ENCODE peak calls at places on chromosomes 12 and 14, in four cellular contexts. G is fibroblast of lung, Z is coronary artery, I is Peyer's patch. T is an unnamed sample.

GRCh38 chr14:49405291-49405690 is 180.9 kb downstream of the RPS29 start:
- DNase-seq in G (peak), Z (no peak), I (no peak), T (peak)

GRCh38 chr12:62292761-62293446 is 32.7 kb downstream of the USP15 start:
- DNase-seq in G (no peak), Z (no peak), I (no peak), T (no peak)

GRCh38 chr14:57982802-57983201 is 116.9 kb upstream of the SLC35F4 start:
- DNase-seq in G (no peak), Z (no peak), I (no peak), T (no peak)

GRCh38 chr12:106245767-106246166 is 2.1 kb downstream of the CKAP4 start:
- DNase-seq in G (peak), Z (peak), I (peak), T (peak)

GRCh38 chr12:53759261-53759660 is 7.5 kb upstream of the CISTR start:
- DNase-seq in G (no peak), Z (no peak), I (no peak), T (no peak)

GRCh38 chr14:100589760-100590469 is 2.7 kb upstream of the BEGAIN start:
- DNase-seq in G (no peak), Z (no peak), I (peak), T (no peak)

GRCh38 chr14:52443506-52443905 is 108.8 kb downstream of the TXNDC16 start:
- DNase-seq in G (no peak), Z (no peak), I (no peak), T (peak)

GRCh38 chr14:88364710-88365413 is 20.6 kb upstream of the SPATA7 start:
- DNase-seq in G (no peak), Z (no peak), I (no peak), T (no peak)

GRCh38 chr12:25051583-25052190 is 102.8 kb upstream of the BCAT1 start:
- DNase-seq in G (no peak), Z (no peak), I (no peak), T (no peak)

GRCh38 chr12:65968359-65968758 is 144.1 kb downstream of the HMGA2 start:
- DNase-seq in G (no peak), Z (no peak), I (no peak), T (no peak)

GRCh38 chr14:105375635-105376057 is 22.7 kb upstream of the TEX22 start:
- DNase-seq in G (no peak), Z (no peak), I (no peak), T (no peak)

GRCh38 chr12:34396006-34396860 is 373.9 kb downstream of the ALG10 start:
- DNase-seq in G (no peak), Z (peak), I (peak), T (no peak)

GRCh38 chr12:3552726-3553045 is 61.7 kb downstream of the PRMT8 start:
- DNase-seq in G (no peak), Z (peak), I (no peak), T (no peak)

GRCh38 chr12:57846285-57846576 is 298 bp downstream of the CTDSP2 start:
- DNase-seq in G (no peak), Z (no peak), I (no peak), T (no peak)

GRCh38 chr14:104799239-104799599 is 1.7 kb upstream of the ZBTB42 start:
- DNase-seq in G (no peak), Z (no peak), I (no peak), T (no peak)

GRCh38 chr14:74913393-74913792 is 9.7 kb downstream of the RPS6KL1 start:
- DNase-seq in G (no peak), Z (no peak), I (no peak), T (no peak)

GRCh38 chr14:76647699-76648298 is 113.5 kb upstream of the VASH1 start:
- DNase-seq in G (peak), Z (no peak), I (no peak), T (peak)

GRCh38 chr12:62684586-62685295 is 218.1 kb downstream of the MON2 start:
- DNase-seq in G (peak), Z (peak), I (no peak), T (peak)

GRCh38 chr12:30985814-30986452 is 59.4 kb downstream of the TSPAN11 start:
- DNase-seq in G (peak), Z (no peak), I (peak), T (peak)

GRCh38 chr12:93302331-93303229 is 75.1 kb upstream of the NUDT4 start:
- DNase-seq in G (peak), Z (peak), I (no peak), T (peak)

GRCh38 chr14:54814076-54814475 is 88.5 kb downstream of the GCH1 start:
- DNase-seq in G (no peak), Z (no peak), I (no peak), T (no peak)
- TF ChIP-seq CTCF in G (no peak), Z (no peak), I (no peak), T (peak)

GRCh38 chr12:132414634-132415340 is 75.2 kb upstream of the FBRSL1 start:
- DNase-seq in G (peak), Z (no peak), I (peak), T (peak)
- H3K4me3 ChIP-seq in G (no peak), Z (no peak), I (no peak), T (no peak)

DNA sequence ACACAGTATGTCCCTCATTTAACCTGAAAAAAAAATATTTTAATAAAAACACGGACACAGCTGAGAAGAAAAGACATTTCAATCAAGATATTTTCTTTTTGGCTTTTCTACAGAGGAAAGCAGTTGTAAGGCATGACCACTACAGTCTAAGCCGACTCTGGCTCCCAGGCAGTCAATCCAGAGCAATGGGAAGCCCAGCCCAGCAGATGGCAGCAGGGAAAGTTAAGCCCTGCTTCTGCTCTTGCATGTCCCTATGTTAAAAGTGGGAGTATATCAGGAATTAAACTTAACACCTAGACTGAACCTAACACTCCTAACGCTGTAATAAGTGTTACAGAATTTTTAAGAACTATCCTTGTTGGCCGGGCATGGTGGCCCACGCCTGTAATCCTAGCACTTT is 19.5 kb upstream of the HAL start:
- DNase-seq in G (peak), Z (no peak), I (no peak), T (peak)
- TF ChIP-seq CTCF in G (peak), Z (no peak), I (peak), T (peak)

DNA sequence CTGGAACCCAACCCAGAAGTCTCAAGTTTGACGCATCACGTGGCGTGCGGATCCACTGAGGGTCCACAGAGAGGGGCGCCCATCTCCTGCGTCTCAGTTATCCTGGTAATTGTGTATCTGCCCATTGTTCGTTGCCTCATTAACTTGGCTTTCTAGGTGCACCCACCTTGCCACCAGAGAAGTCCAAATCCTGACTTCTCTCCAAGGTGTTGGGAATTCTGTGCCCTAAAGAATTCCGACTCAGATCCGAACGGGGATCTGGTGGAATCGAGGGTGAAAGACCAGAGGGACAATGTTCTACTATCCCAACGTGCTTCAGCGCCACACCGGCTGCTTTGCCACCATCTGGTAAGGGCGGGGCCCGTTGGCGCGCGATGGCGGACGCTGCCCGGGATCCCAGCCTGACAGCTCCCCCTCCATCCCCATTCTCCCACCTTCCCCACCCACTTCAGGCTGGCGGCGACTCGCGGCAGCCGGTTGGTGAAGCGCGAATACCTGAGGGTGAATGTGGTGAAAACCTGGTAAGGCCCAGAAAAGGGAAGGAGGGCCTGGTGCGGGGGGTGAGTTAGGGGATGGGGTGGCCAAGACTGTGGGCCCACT is 481 bp downstream of the REC8 start:
- DNase-seq in G (no peak), Z (peak), I (no peak), T (no peak)
- H3K4me3 ChIP-seq in G (no peak), Z (peak), I (peak), T (no peak)

DNA sequence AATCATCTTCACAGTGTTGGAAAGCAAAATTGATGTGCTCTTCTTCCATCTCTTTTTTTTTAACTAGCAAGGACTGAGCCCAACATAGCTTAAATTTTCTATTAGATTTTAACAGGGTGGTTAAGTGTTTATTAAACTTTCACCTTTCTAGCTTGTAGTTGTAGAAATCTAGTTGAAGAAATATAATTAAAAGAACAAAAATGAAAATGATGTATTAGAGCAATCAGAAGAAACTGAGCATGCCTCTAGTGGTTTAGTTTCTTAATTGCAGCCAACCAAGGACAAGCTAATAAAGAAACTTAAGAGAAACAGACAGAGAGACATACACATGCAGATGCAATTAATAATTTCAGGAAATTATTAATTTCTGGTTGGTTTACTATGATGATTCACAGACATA is 673.0 kb upstream of the LMO3 start:
- DNase-seq in G (no peak), Z (no peak), I (no peak), T (no peak)
- TF ChIP-seq CTCF in G (no peak), Z (no peak), I (no peak), T (no peak)

GRCh38 chr14:72613196-72613974 is 280.5 kb downstream of the DPF3 start:
- DNase-seq in G (peak), Z (peak), I (no peak), T (peak)
- H3K4me3 ChIP-seq in G (no peak), Z (no peak), I (no peak), T (no peak)

GRCh38 chr14:59195898-59196297 is 7.4 kb downstream of the DAAM1 start:
- DNase-seq in G (no peak), Z (no peak), I (no peak), T (no peak)
- TF ChIP-seq CTCF in G (no peak), Z (no peak), I (no peak), T (no peak)

DNA sequence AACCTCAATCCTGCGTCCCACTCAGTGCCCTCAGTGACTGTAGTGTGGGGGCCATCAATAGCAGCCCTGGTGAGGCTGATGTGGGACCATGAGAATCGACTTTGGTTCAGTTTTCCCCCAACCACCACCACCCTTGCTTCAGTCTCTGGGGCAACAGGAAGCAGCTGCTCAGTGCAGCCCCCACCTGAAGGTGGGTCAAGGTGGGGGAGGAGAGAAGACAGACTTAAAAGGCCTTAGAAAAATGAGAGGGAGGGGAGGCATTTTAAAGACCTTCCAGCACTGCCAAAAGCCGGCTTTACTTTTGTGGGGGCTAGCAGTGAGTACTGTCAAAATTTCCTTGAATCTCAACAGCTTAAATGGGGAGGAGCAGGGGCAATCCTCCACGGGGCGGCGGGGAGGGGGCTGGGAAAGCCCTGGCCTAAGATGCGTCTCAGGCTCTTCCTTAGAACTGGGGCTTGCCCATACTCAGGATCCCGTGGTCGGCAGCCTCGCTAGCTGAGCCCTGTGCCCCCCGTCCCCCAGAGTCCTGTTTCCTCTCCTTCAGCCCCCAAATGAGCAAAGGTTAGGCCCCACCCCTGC is 5.5 kb upstream of the BAZ2A start:
- DNase-seq in G (no peak), Z (no peak), I (no peak), T (no peak)
- H3K4me3 ChIP-seq in G (peak), Z (peak), I (peak), T (peak)

GRCh38 chr12:79006306-79006705 is 141.7 kb downstream of the SYT1 start:
- DNase-seq in G (peak), Z (no peak), I (no peak), T (peak)
- TF ChIP-seq CTCF in G (peak), Z (no peak), I (no peak), T (no peak)

T was measured in fibroblast of the aortic adventitia.